ENCODE peak calls at places on chromosomes 7 and 10, in seven cellular contexts. G is nephron progenitor cell; E is PC-3; Q is DND-41; K is uterus; J is chondrocyte; B is CD4-positive, alpha-beta T cell. U is an unnamed sample.

GRCh38 chr7:3953133-3953532 is 652.1 kb downstream of the SDK1 start:
- DNase-seq in G (no peak), E (no peak), Q (no peak), K (no peak), J (no peak), B (no peak), U (no peak)

GRCh38 chr7:8197994-8198698 is 63.8 kb downstream of the ICA1 start:
- DNase-seq in G (no peak), E (no peak), Q (peak), K (no peak), J (no peak), B (no peak), U (peak)

GRCh38 chr7:121831320-121831719 is 41.6 kb upstream of the PTPRZ1 start:
- DNase-seq in G (no peak), E (no peak), Q (no peak), K (no peak), J (no peak), B (no peak), U (no peak)

GRCh38 chr10:123442901-123443300 is 223.3 kb upstream of the GPR26 start:
- DNase-seq in G (no peak), E (no peak), Q (no peak), K (no peak), J (no peak), B (no peak), U (no peak)

GRCh38 chr10:69807696-69808095 is 6.0 kb downstream of the COL13A1 start:
- DNase-seq in G (no peak), E (peak), Q (no peak), K (no peak), J (no peak), B (no peak), U (no peak)

GRCh38 chr10:133176546-133176945 is 16.5 kb downstream of the KNDC1 start:
- DNase-seq in G (no peak), E (no peak), Q (no peak), K (no peak), J (no peak), B (no peak), U (no peak)

GRCh38 chr10:79084972-79085597 is 16.3 kb downstream of the ZMIZ1 start:
- DNase-seq in G (no peak), E (no peak), Q (no peak), K (no peak), J (no peak), B (no peak), U (no peak)

GRCh38 chr10:97325754-97326153 is 6.7 kb downstream of the FRAT1 start:
- DNase-seq in G (no peak), E (no peak), Q (no peak), K (no peak), J (no peak), B (no peak), U (no peak)

DNA sequence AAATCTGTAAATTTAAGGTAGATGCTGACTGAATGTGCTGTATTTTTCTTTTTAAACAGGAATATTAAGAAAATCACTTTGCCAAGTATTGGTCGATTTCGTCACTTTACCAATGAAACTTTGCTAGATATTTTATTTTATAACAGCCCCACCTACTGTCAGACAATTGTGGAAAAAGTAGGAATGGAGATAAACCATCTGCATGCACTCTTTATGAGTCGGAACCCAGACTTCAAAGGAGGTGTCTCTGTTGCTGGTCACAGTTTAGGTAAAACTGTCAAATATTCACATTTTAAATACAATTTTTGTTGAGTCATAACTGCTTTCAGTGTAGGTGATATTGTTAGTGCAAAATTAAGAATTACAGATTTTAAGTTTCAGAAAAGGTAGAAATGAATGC is 25.2 kb downstream of the SEC23IP start:
- DNase-seq in G (no peak), E (peak), Q (no peak), K (no peak), J (no peak), B (no peak), U (no peak)
- TF ChIP-seq CTCF in G (no peak), E (peak), Q (no peak), K (no peak), J (peak), B (no peak), U (no peak)

GRCh38 chr7:46685051-46685450 is 764.0 kb upstream of the IGFBP3 start:
- DNase-seq in G (no peak), E (peak), Q (no peak), K (no peak), J (no peak), B (no peak), U (no peak)
- TF ChIP-seq CTCF in G (no peak), E (peak), Q (no peak), K (no peak), J (peak), B (no peak), U (no peak)

DNA sequence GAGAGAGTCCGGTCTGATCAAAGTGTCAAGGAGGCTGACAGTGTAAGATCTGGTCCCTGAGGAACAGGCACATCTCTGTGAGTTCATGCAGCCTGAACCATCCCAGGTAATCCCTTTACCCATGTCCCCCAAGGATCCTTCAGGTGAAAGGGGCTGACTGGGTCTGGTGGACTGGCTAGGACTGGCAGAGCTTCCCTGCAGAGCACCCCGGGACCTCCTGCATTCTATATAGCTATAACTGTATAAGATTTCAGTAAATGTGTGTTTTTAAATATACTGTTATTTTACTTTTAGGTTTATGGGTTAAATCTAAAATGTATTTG is 246.8 kb downstream of the ELMO1 start:
- DNase-seq in G (no peak), E (no peak), Q (no peak), K (no peak), J (no peak), B (no peak), U (no peak)
- TF ChIP-seq CTCF in G (no peak), E (no peak), Q (no peak), K (no peak), J (peak), B (peak), U (no peak)

GRCh38 chr10:95741807-95742528 is 14.0 kb upstream of the ENTPD1 start:
- DNase-seq in G (no peak), E (no peak), Q (no peak), K (peak), J (no peak), B (no peak), U (peak)
- TF ChIP-seq CTCF in G (no peak), E (no peak), Q (no peak), K (no peak), J (peak), B (no peak), U (no peak)

GRCh38 chr7:69631131-69631530 is 32.9 kb downstream of the AUTS2 start:
- DNase-seq in G (no peak), E (no peak), Q (no peak), K (no peak), J (no peak), B (no peak), U (no peak)
- TF ChIP-seq CTCF in G (no peak), E (no peak), Q (no peak), K (no peak), J (no peak), B (no peak), U (no peak)

GRCh38 chr10:90288403-90288933 is 569.4 kb downstream of the HTR7 start:
- DNase-seq in G (no peak), E (peak), Q (no peak), K (no peak), J (no peak), B (no peak), U (no peak)
- TF ChIP-seq CTCF in G (no peak), E (peak), Q (no peak), K (no peak), J (peak), B (no peak), U (no peak)

GRCh38 chr7:84700563-84701370 is 486.1 kb downstream of the SEMA3D start:
- DNase-seq in G (no peak), E (no peak), Q (no peak), K (no peak), J (no peak), B (no peak), U (no peak)

GRCh38 chr7:84701524-84702306 is 485.1 kb downstream of the SEMA3D start:
- DNase-seq in G (peak), E (peak), Q (no peak), K (no peak), J (no peak), B (no peak), U (no peak)

GRCh38 chr7:84704380-84704779 is 482.5 kb downstream of the SEMA3D start:
- DNase-seq in G (no peak), E (no peak), Q (no peak), K (no peak), J (no peak), B (no peak), U (no peak)

GRCh38 chr7:84705701-84706100 is 481.2 kb downstream of the SEMA3D start:
- DNase-seq in G (no peak), E (no peak), Q (no peak), K (no peak), J (no peak), B (no peak), U (no peak)

DNA sequence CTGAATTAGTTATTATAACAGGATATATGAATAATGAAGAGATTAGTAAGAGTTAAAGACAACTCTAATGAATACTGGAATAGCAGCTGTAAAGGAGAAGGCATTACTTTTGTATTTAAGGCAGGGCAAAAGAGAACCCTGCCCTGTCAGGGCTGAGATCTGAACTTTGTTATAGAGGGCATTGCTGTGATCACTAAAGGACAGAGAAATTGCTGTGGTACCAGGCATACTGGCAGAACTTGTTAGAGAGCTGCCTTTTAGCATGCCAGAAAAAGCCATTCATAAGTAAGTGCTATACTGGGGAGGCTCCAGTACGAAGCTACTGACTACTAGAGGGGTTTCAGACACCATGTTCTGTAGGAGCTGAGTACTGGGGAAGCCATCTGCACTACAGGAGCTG is 481.8 kb downstream of the SEMA3D start:
- DNase-seq in G (no peak), E (no peak), Q (no peak), K (no peak), J (no peak), B (no peak), U (no peak)
- TF ChIP-seq CTCF in G (no peak), E (no peak), Q (no peak), K (no peak), J (no peak), B (no peak), U (no peak)

GRCh38 chr7:1176891-1177373 is 16.9 kb upstream of the ZFAND2A start:
- DNase-seq in G (peak), E (peak), Q (peak), K (no peak), J (no peak), B (peak), U (peak)
- TF ChIP-seq CTCF in G (peak), E (peak), Q (peak), K (no peak), J (peak), B (peak), U (peak)

GRCh38 chr10:131946321-131946751 is 35.4 kb downstream of the BNIP3 start:
- DNase-seq in G (no peak), E (peak), Q (no peak), K (no peak), J (no peak), B (no peak), U (no peak)

GRCh38 chr10:131942455-131942854 is 39.3 kb downstream of the BNIP3 start:
- DNase-seq in G (no peak), E (no peak), Q (no peak), K (no peak), J (no peak), B (no peak), U (no peak)

GRCh38 chr10:131946880-131947279 is 34.8 kb downstream of the BNIP3 start:
- DNase-seq in G (no peak), E (peak), Q (no peak), K (no peak), J (peak), B (no peak), U (no peak)

GRCh38 chr10:131938681-131939080 is 37.9 kb downstream of the PPP2R2D start:
- DNase-seq in G (no peak), E (no peak), Q (no peak), K (no peak), J (peak), B (no peak), U (no peak)

DNA sequence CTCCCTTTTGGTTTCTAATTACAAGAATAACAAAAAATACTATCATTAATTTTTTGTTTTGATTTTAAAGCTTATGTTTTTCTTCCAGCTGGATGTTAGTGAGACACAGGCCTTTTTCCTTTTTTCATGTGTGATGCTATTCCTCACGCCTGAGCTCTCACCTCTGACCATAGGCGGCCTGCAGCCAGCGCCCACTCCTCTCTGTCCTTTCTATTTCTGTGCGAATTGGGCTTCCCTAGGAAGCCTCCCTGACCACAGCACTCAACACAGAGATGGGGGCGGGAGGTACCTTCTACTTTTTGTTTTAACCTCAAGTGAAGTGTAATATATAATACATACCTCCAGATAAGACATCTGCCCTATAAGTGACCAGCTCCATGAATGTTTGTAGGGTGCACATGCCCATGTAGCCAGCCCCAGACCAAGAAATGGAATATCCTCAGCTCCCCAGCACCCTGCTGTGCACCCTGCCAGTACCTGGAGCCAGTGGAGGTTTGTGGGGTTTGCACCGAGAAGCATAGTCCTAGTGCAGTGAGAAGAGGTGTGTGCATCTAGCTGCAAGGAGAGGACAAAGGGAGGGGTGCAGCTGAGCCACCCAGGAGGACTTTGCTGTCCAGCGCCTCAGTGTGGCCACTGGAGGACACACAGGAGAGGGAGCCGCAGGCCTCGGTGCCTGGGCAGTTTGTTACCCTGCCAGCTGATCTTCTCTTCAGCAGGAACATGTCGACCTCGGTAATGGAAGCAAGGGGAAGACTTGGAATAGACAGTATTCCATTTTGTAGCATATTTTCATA is 38.5 kb downstream of the BNIP3 start:
- DNase-seq in G (peak), E (peak), Q (no peak), K (no peak), J (peak), B (no peak), U (peak)
- TF ChIP-seq CTCF in G (peak), E (peak), Q (peak), K (no peak), J (peak), B (peak), U (peak)